ENCODE peak calls at places on chromosome 15, in seven cellular contexts. U is fibroblast of mammary gland; O is AG04450; F is CD8-positive, alpha-beta T cell; V is mucosa of descending colon; K is fibroblast of pulmonary artery; Y is HepG2. L is an unnamed sample.

GRCh38 chr15:50077655-50078054 is 41.4 kb downstream of the ATP8B4 start:
- DNase-seq in F (no peak), U (no peak), Y (no peak), O (no peak), K (no peak), V (no peak), L (no peak)

GRCh38 chr15:74835312-74835823 is 7.6 kb downstream of the ULK3 start:
- DNase-seq in V (peak; percentile 86), O (no peak), Y (peak; percentile 70), F (peak; percentile 13), K (peak; percentile 57), U (peak; percentile 52), L (peak; percentile 48)

GRCh38 chr15:33468740-33469139 is 158.0 kb downstream of the RYR3 start:
- DNase-seq in F (no peak), U (no peak), K (no peak), Y (no peak), V (no peak), O (no peak), L (no peak)

GRCh38 chr15:77010842-77011241 is 15.9 kb downstream of the PSTPIP1 start:
- DNase-seq in K (no peak), F (no peak), Y (no peak), O (no peak), V (no peak), U (no peak), L (no peak)

GRCh38 chr15:89221543-89221942 is at the start of gene RLBP1:
- DNase-seq in V (no peak), Y (no peak), F (no peak), K (no peak), O (no peak), U (no peak), L (peak; percentile 29)

GRCh38 chr15:32641517-32642059 is at the start of gene SCG5:
- DNase-seq in F (no peak), V (peak; percentile 69), O (no peak), U (peak; percentile 63), Y (no peak), K (peak; percentile 37), L (peak; percentile 48)

GRCh38 chr15:62569460-62570404 is 404.6 kb upstream of the C2CD4B start:
- DNase-seq in K (peak; percentile 71), Y (peak; percentile 97), U (peak; percentile 56), O (peak; percentile 91), F (no peak), V (peak; percentile 90), L (peak; percentile 94)

GRCh38 chr15:30827625-30828303 is 76.0 kb upstream of the FAN1 start:
- DNase-seq in V (no peak), U (no peak), Y (no peak), K (no peak), O (no peak), F (no peak), L (no peak)

GRCh38 chr15:44565387-44566169 is 28.6 kb downstream of the EIF3J start:
- DNase-seq in V (no peak), U (no peak), O (no peak), K (no peak), Y (no peak), F (no peak), L (no peak)

GRCh38 chr15:41115088-41115651 is 910 bp downstream of the INO80 start:
- DNase-seq in U (peak; percentile 40), Y (peak; percentile 58), F (no peak), O (peak; percentile 1), K (peak; percentile 34), V (no peak), L (peak; percentile 66)
- TF ChIP-seq CTCF in U (peak; percentile 24), Y (no peak), F (no peak), O (peak; percentile 41), K (peak; percentile 25), V (no peak), L (peak; percentile 21)

GRCh38 chr15:64149424-64150235 is 1.9 kb upstream of the SNX22 start:
- DNase-seq in K (no peak), F (no peak), U (peak; percentile 43), O (no peak), V (no peak), Y (no peak), L (no peak)
- TF ChIP-seq CTCF in K (peak; percentile 12), F (no peak), U (peak; percentile 33), O (no peak), V (no peak), Y (peak; percentile 44), L (peak; percentile 7)

GRCh38 chr15:100206643-100207042 is 135.1 kb downstream of the ADAMTS17 start:
- DNase-seq in Y (no peak), U (no peak), O (no peak), K (no peak), F (no peak), V (no peak), L (no peak)
- TF ChIP-seq CTCF in Y (no peak), U (no peak), O (no peak), K (no peak), F (no peak), V (no peak), L (no peak)

GRCh38 chr15:83999396-84000120 is 236.0 kb upstream of the GOLGA6L4 start:
- DNase-seq in O (no peak), U (peak; percentile 8), F (no peak), K (no peak), V (no peak), Y (no peak), L (peak; percentile 32)

GRCh38 chr15:83991163-83991562 is 244.4 kb upstream of the GOLGA6L4 start:
- DNase-seq in F (no peak), U (no peak), K (no peak), Y (no peak), O (no peak), V (no peak), L (no peak)

GRCh38 chr15:83998486-83998885 is 237.1 kb upstream of the GOLGA6L4 start:
- DNase-seq in O (no peak), K (no peak), V (no peak), F (no peak), Y (no peak), U (no peak), L (peak; percentile 3)

GRCh38 chr15:83992356-83993031 is 243.1 kb upstream of the GOLGA6L4 start:
- DNase-seq in O (no peak), Y (no peak), K (no peak), U (no peak), F (no peak), V (no peak), L (no peak)

GRCh38 chr15:83993591-83993990 is 242.0 kb upstream of the GOLGA6L4 start:
- DNase-seq in U (no peak), O (no peak), K (peak; percentile 1), Y (no peak), F (no peak), V (no peak), L (no peak)
- TF ChIP-seq CTCF in U (no peak), O (peak; percentile 26), K (peak; percentile 17), Y (no peak), F (no peak), V (no peak), L (no peak)

GRCh38 chr15:79450648-79451047 is 18.5 kb downstream of the MINAR1 start:
- DNase-seq in Y (peak; percentile 5), K (no peak), U (peak; percentile 4), F (no peak), V (no peak), O (no peak), L (no peak)
- TF ChIP-seq CTCF in Y (peak; percentile 38), K (peak; percentile 22), U (peak; percentile 31), F (no peak), V (no peak), O (peak; percentile 17), L (no peak)

GRCh38 chr15:23823508-23823907 is 136.4 kb upstream of the NDN start:
- DNase-seq in U (no peak), K (no peak), Y (peak; percentile 29), F (no peak), V (no peak), O (no peak), L (no peak)
- TF ChIP-seq CTCF in U (no peak), K (no peak), Y (peak; percentile 58), F (no peak), V (no peak), O (no peak), L (no peak)

GRCh38 chr15:78291698-78292097 is 7.7 kb downstream of the SKIC8 start:
- DNase-seq in K (no peak), Y (no peak), U (no peak), O (no peak), V (no peak), F (no peak), L (no peak)
- TF ChIP-seq CTCF in K (no peak), Y (no peak), U (no peak), O (no peak), V (no peak), F (no peak), L (no peak)

GRCh38 chr15:56242576-56243116 is 1.0 kb downstream of the RFX7 start:
- DNase-seq in Y (no peak), F (no peak), U (peak; percentile 12), V (no peak), O (no peak), K (no peak), L (no peak)

GRCh38 chr15:56244237-56244810 is 645 bp upstream of the RFX7 start:
- DNase-seq in V (peak; percentile 53), F (no peak), Y (peak; percentile 82), O (peak; percentile 23), K (peak; percentile 76), U (peak; percentile 80), L (peak; percentile 77)

GRCh38 chr15:56243117-56243773 is 434 bp downstream of the RFX7 start:
- DNase-seq in O (no peak), V (peak; percentile 72), Y (no peak), F (peak; percentile 18), K (peak; percentile 39), U (peak; percentile 40), L (peak; percentile 41)

GRCh38 chr15:56244811-56245576 is 1.3 kb upstream of the RFX7 start:
- DNase-seq in Y (peak; percentile 85), U (no peak), O (no peak), F (no peak), V (peak; percentile 57), K (no peak), L (no peak)

GRCh38 chr15:56243774-56244236 is at the start of gene RFX7:
- DNase-seq in O (peak; percentile 26), V (peak; percentile 87), Y (peak; percentile 53), U (peak; percentile 65), K (peak; percentile 73), F (peak; percentile 66), L (peak; percentile 72)
- TF ChIP-seq CTCF in O (no peak), V (no peak), Y (no peak), U (no peak), K (no peak), F (no peak), L (no peak)

GRCh38 chr15:63918317-63918672 is 84.5 kb upstream of the HERC1 start:
- DNase-seq in V (peak; percentile 48), O (no peak), U (no peak), Y (no peak), K (no peak), F (no peak), L (no peak)

GRCh38 chr15:63917588-63918316 is 84.0 kb upstream of the HERC1 start:
- DNase-seq in U (no peak), V (no peak), F (no peak), O (no peak), Y (no peak), K (no peak), L (no peak)

GRCh38 chr15:63913786-63914185 is 80.0 kb upstream of the HERC1 start:
- DNase-seq in Y (no peak), U (no peak), K (no peak), V (no peak), F (no peak), O (no peak), L (no peak)

GRCh38 chr15:63915209-63915887 is 81.6 kb upstream of the HERC1 start:
- DNase-seq in K (no peak), U (no peak), V (no peak), O (no peak), F (no peak), Y (no peak), L (no peak)

GRCh38 chr15:63915888-63916731 is 82.4 kb upstream of the HERC1 start:
- DNase-seq in K (peak; percentile 49), U (no peak), Y (no peak), F (no peak), V (no peak), O (no peak), L (peak; percentile 45)
- TF ChIP-seq CTCF in K (peak; percentile 57), U (peak; percentile 36), Y (peak; percentile 39), F (no peak), V (no peak), O (peak; percentile 68), L (peak; percentile 62)

L was measured in fibroblast of lung.